ENCODE peak calls at places on chromosomes 1 and 21, in five cellular contexts. P is HepG2, N is GM12878, V is upper lobe of left lung, T is K562. W is an unnamed sample.

GRCh38 chr1:975896-976683 is 5.8 kb downstream of the PERM1 start:
- ATAC-seq in P (peak), N (peak), V (peak), T (peak), W (peak)

GRCh38 chr21:44381874-44382273 is 28.5 kb downstream of the TRPM2 start:
- ATAC-seq in P (no peak), N (no peak), V (no peak), T (no peak), W (no peak)

GRCh38 chr1:30068787-30069472 is 654.5 kb downstream of the MATN1 start:
- ATAC-seq in P (no peak), N (no peak), V (no peak), T (no peak), W (no peak)

GRCh38 chr1:46646844-46647243 is 21.3 kb downstream of the ATPAF1 start:
- ATAC-seq in P (no peak), N (no peak), V (no peak), T (no peak), W (no peak)

GRCh38 chr21:46406001-46406400 is 52.7 kb upstream of the DIP2A start:
- ATAC-seq in P (no peak), N (no peak), V (no peak), T (no peak), W (no peak)

GRCh38 chr1:154575951-154576566 is 8.5 kb downstream of the CHRNB2 start:
- ATAC-seq in P (peak), N (no peak), V (peak), T (peak), W (no peak)

GRCh38 chr1:172533511-172534116 is 664 bp downstream of the SUCO start:
- ATAC-seq in P (peak), N (peak), V (no peak), T (peak), W (peak)

GRCh38 chr1:96713649-96714048 is 7.9 kb upstream of the PTBP2 start:
- ATAC-seq in P (no peak), N (no peak), V (no peak), T (no peak), W (no peak)

GRCh38 chr1:64984737-64985136 is 18.4 kb upstream of the JAK1 start:
- ATAC-seq in P (no peak), N (no peak), V (no peak), T (no peak), W (no peak)

GRCh38 chr1:240811261-240811660 is 199.3 kb upstream of the GREM2 start:
- ATAC-seq in P (no peak), N (no peak), V (no peak), T (no peak), W (no peak)

GRCh38 chr1:78038491-78038939 is 7.3 kb upstream of the GIPC2 start:
- ATAC-seq in P (no peak), N (no peak), V (no peak), T (no peak), W (no peak)

GRCh38 chr1:3564921-3565831 is 46.1 kb downstream of the MEGF6 start:
- ATAC-seq in P (peak), N (peak), V (no peak), T (peak), W (no peak)

GRCh38 chr1:162562452-162562828 is 918 bp downstream of the UAP1 start:
- ATAC-seq in P (peak), N (peak), V (no peak), T (peak), W (no peak)

GRCh38 chr1:169694304-169694703 is 17.1 kb downstream of the SELL start:
- ATAC-seq in P (no peak), N (peak), V (no peak), T (no peak), W (no peak)

GRCh38 chr1:25875154-25875855 is at the start of gene PAQR7:
- ATAC-seq in P (peak), N (peak), V (peak), T (peak), W (peak)

GRCh38 chr1:229227298-229227919 is 43.5 kb upstream of the RAB4A start:
- ATAC-seq in P (peak), N (peak), V (peak), T (peak), W (peak)

GRCh38 chr1:33377013-33377412 is 53.9 kb downstream of the PHC2 start:
- ATAC-seq in P (no peak), N (no peak), V (no peak), T (no peak), W (no peak)

GRCh38 chr1:41498809-41499208 is 14.3 kb upstream of the EDN2 start:
- ATAC-seq in P (no peak), N (no peak), V (peak), T (no peak), W (peak)

GRCh38 chr1:171210355-171210754 is 25.3 kb downstream of the FMO2 start:
- ATAC-seq in P (no peak), N (no peak), V (no peak), T (no peak), W (peak)

GRCh38 chr1:64469614-64469976 is 334 bp upstream of the CACHD1 start:
- ATAC-seq in P (no peak), N (no peak), V (peak), T (no peak), W (peak)

GRCh38 chr1:56897150-56898004 is 42.8 kb downstream of the C8A start:
- ATAC-seq in P (no peak), N (no peak), V (no peak), T (no peak), W (no peak)

GRCh38 chr1:115865704-115866380 is 24.9 kb upstream of the NHLH2 start:
- ATAC-seq in P (no peak), N (no peak), V (no peak), T (no peak), W (no peak)

GRCh38 chr1:41670558-41670957 is 186.1 kb upstream of the EDN2 start:
- ATAC-seq in P (no peak), N (no peak), V (no peak), T (no peak), W (no peak)

GRCh38 chr21:27062441-27062840 is 95.6 kb upstream of the ADAMTS5 start:
- ATAC-seq in P (no peak), N (no peak), V (no peak), T (no peak), W (no peak)

GRCh38 chr1:199866210-199866617 is 161.3 kb upstream of the NR5A2 start:
- ATAC-seq in P (peak), N (no peak), V (no peak), T (no peak), W (no peak)

GRCh38 chr1:61699893-61700851 is 24.8 kb downstream of the TM2D1 start:
- ATAC-seq in P (peak), N (no peak), V (no peak), T (no peak), W (no peak)

GRCh38 chr1:228494970-228495853 is 8.0 kb downstream of the RNF187 start:
- ATAC-seq in P (no peak), N (no peak), V (no peak), T (peak), W (no peak)

GRCh38 chr1:182968846-182969734 is 16.1 kb upstream of the SHCBP1L start:
- ATAC-seq in P (no peak), N (no peak), V (no peak), T (no peak), W (no peak)

GRCh38 chr1:110903853-110904500 is 31.0 kb downstream of the CD53 start:
- ATAC-seq in P (no peak), N (peak), V (no peak), T (peak), W (no peak)

GRCh38 chr1:31931241-31932225 is 6.6 kb downstream of the PTP4A2 start:
- ATAC-seq in P (no peak), N (peak), V (no peak), T (peak), W (no peak)

GRCh38 chr1:109277434-109278204 is 5.3 kb downstream of the PSRC1 start:
- ATAC-seq in P (peak), N (peak), V (peak), T (peak), W (peak)

GRCh38 chr1:19793360-19794046 is 6.2 kb downstream of the TMCO4 start:
- ATAC-seq in P (no peak), N (peak), V (no peak), T (no peak), W (no peak)

GRCh38 chr1:179369751-179370341 is 4.1 kb downstream of the AXDND1 start:
- ATAC-seq in P (peak), N (peak), V (peak), T (peak), W (no peak)

GRCh38 chr1:157274698-157275534 is 136.7 kb upstream of the ETV3 start:
- ATAC-seq in P (no peak), N (no peak), V (no peak), T (peak), W (no peak)

GRCh38 chr1:234001817-234002216 is 97.3 kb downstream of the SLC35F3 start:
- ATAC-seq in P (no peak), N (no peak), V (no peak), T (no peak), W (no peak)

GRCh38 chr1:233998926-233999325 is 94.5 kb downstream of the SLC35F3 start:
- ATAC-seq in P (no peak), N (no peak), V (no peak), T (no peak), W (no peak)

GRCh38 chr1:234004575-234004974 is 100.1 kb downstream of the SLC35F3 start:
- ATAC-seq in P (no peak), N (no peak), V (no peak), T (no peak), W (no peak)

DNA sequence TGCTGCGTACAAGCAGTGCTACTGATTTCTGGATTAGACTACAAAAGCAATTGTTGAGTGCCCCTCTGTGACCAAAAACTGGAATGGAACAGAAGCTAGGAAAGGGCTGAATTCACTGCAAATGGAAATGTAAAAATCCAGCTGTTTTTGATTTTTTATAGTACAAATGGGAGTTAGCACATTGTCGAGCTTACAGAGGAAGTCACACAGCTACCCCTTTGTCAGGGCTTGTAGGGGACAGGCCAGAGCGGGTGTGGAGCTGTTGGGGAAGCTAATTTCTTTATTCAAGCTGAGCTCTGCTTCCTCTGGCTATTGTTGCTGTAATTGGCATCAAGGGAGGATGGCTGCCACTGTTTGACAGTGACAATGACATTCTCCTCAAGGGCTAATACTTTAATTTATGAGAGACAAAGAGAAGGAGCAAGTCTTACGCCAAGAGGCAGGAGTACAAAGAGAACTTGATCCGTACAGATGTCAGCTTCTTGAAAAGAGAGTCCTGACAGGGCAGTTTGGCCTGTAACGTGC is 96.1 kb downstream of the SLC35F3 start:
- ATAC-seq in P (no peak), N (no peak), V (no peak), T (no peak), W (no peak)
- TF ChIP-seq EP300 in P (no peak), N (no peak), V (no peak), T (no peak), W (no peak)

DNA sequence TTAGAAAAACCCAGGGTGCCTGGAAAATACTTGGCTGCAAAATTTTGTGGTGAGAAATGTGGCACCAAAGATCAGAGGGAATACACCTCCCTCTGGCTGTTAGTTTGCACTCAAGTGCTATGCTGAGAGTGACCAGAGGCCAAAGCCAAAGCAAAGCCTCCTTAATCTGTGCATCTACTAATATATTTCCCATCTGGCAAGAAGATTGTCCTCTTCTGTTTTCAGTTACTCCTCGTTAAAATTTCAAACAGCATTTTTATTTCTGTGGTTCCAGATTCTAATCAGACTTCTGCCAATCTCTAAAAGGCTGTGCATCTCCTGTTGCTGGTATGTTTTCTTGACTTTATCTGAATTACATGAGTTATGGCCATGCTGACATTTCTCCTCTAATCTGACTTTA is 327.4 kb downstream of the TBX15 start:
- ATAC-seq in P (no peak), N (no peak), V (no peak), T (no peak), W (no peak)
- TF ChIP-seq POLR2AphosphoS5 in P (no peak), N (no peak), V (no peak), T (no peak), W (no peak)

DNA sequence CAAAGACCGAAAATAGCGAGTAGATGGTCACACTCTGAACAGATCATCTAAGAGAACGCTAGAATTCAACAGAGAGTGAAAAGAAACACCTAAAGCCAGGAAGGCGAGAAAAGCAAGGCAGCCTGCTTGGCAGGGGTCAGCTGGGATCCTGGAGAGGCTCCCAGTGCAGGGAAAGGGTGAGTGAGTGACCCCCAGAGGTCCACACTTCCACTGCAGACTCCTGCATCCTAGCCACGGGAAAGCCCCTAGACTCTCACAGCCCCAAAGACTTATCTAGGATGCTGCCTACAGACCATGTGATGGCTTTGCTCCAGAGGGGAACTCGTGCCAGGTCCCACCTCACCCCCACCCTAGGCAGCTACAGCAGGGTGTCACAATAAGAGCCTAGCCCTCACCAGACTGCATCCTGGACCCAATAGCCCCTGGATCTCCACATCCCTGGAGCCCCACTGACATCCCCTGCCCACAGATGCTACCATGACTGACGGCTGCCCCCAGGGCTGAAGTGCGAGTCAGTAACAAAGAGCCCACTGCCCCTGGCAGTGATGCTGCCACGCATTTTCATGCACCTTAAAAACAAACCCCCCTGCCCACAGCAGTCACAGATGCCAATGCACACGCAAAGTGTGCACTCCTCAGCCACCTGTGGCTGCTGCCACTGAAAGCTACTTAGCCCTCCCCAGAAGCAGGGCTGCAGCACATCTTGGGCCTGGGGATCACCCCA is 62.2 kb downstream of the PSMG1 start:
- ATAC-seq in P (peak), N (no peak), V (no peak), T (no peak), W (no peak)
- TF ChIP-seq EP300 in P (no peak), N (no peak), V (no peak), T (no peak), W (no peak)

GRCh38 chr1:8174807-8175206 is 143.1 kb upstream of the SLC45A1 start:
- ATAC-seq in P (no peak), N (no peak), V (peak), T (no peak), W (peak)
- TF ChIP-seq POLR2AphosphoS5 in P (no peak), N (no peak), V (no peak), T (no peak), W (no peak)

GRCh38 chr1:244427647-244428046 is 24.1 kb downstream of the ADSS2 start:
- ATAC-seq in P (no peak), N (no peak), V (no peak), T (no peak), W (no peak)
- TF ChIP-seq EP300 in P (no peak), N (no peak), V (no peak), T (no peak), W (no peak)

GRCh38 chr1:43358121-43358745 is 548 bp upstream of the CDC20 start:
- ATAC-seq in P (peak), N (peak), V (peak), T (peak), W (peak)
- TF ChIP-seq POLR2AphosphoS5 in P (no peak), N (peak), V (no peak), T (peak), W (peak)

GRCh38 chr1:27007909-27008582 is 4.6 kb downstream of the TENT5B start:
- ATAC-seq in P (no peak), N (no peak), V (peak), T (no peak), W (peak)

GRCh38 chr1:27010226-27010994 is 2.2 kb downstream of the TENT5B start:
- ATAC-seq in P (no peak), N (no peak), V (no peak), T (no peak), W (no peak)

GRCh38 chr1:27011976-27012563 is 580 bp downstream of the TENT5B start:
- ATAC-seq in P (no peak), N (no peak), V (no peak), T (no peak), W (no peak)

GRCh38 chr1:27011058-27011764 is 1.4 kb downstream of the TENT5B start:
- ATAC-seq in P (no peak), N (no peak), V (peak), T (peak), W (peak)

GRCh38 chr1:27009601-27010197 is 3.0 kb downstream of the TENT5B start:
- ATAC-seq in P (peak), N (no peak), V (peak), T (no peak), W (no peak)
- TF ChIP-seq EP300 in P (no peak), N (no peak), V (no peak), T (no peak), W (no peak)

DNA sequence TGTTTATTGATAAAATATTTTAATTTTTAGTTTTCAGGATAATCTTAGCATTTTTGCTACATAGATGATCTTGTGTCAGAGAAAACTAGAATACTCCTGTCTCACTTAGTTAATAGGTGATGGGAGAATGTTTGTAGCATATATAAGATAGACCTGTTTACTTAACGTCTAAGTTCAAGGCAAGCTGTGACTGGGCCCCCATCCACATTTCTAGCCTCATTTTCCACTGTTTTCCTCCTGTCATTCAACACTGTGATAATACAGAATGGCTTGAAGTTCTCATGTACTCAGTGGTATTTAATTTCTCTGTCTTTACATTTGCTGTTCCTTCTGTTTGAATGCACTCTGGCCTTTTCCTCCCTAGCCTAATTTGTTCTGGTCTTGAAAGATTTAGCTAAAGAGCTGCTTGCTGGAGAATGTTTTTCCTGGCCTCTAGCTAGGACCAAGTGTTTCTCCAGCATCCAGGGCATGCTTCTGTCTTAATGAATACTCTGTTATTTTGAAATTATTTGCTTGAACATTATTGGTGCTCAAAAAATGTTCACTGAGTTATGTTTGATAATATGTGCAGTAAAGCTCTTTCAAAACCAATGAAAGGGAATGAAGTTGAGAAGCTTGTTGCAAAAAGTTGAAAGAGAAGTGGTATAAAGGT is 37.3 kb downstream of the USP25 start:
- ATAC-seq in P (peak), N (no peak), V (no peak), T (no peak), W (no peak)
- TF ChIP-seq POLR2AphosphoS5 in P (no peak), N (no peak), V (no peak), T (no peak), W (no peak)

W was measured in gastroesophageal sphincter.